ENCODE peak calls at places on chromosomes 7 and 10, in ten cellular contexts. V, B, R, A, J, P, K, S, Z and M are unnamed samples.

GRCh38 chr10:19168584-19168983 is 120.0 kb downstream of the MALRD1 start:
- DNase-seq in V (peak), B (peak), R (peak), A (no peak), J (no peak), P (no peak), K (no peak), S (peak), Z (no peak), M (peak)

GRCh38 chr7:36982749-36983148 is 258.5 kb upstream of the AOAH start:
- DNase-seq in V (no peak), B (no peak), R (no peak), A (no peak), J (no peak), P (no peak), K (no peak), S (no peak), Z (no peak), M (no peak)

GRCh38 chr7:36153571-36154097 is 580 bp downstream of the EEPD1 start:
- DNase-seq in V (no peak), B (no peak), R (no peak), A (peak), J (peak), P (no peak), K (peak), S (peak), Z (peak), M (no peak)

GRCh38 chr7:157502701-157503111 is 165.9 kb downstream of the DNAJB6 start:
- DNase-seq in V (no peak), B (no peak), R (no peak), A (no peak), J (peak), P (no peak), K (peak), S (no peak), Z (no peak), M (no peak)

GRCh38 chr7:42244828-42245227 is 7.8 kb upstream of the GLI3 start:
- DNase-seq in V (peak), B (no peak), R (no peak), A (no peak), J (no peak), P (peak), K (no peak), S (no peak), Z (no peak), M (no peak)

GRCh38 chr7:27128776-27129728 is 1.5 kb downstream of the HOXA4 start:
- DNase-seq in V (no peak), B (peak), R (no peak), A (no peak), J (peak), P (no peak), K (no peak), S (no peak), Z (peak), M (no peak)

GRCh38 chr10:23343591-23344225 is 889 bp downstream of the C10orf67 start:
- DNase-seq in V (no peak), B (peak), R (peak), A (peak), J (peak), P (peak), K (peak), S (peak), Z (no peak), M (peak)

GRCh38 chr10:65675236-65675635 is 1250.6 kb upstream of the LRRTM3 start:
- DNase-seq in V (no peak), B (no peak), R (no peak), A (no peak), J (peak), P (no peak), K (no peak), S (no peak), Z (no peak), M (no peak)

GRCh38 chr10:23695825-23696420 is 257.0 kb downstream of the OTUD1 start:
- DNase-seq in V (no peak), B (peak), R (peak), A (no peak), J (no peak), P (no peak), K (no peak), S (peak), Z (no peak), M (no peak)

GRCh38 chr10:53370347-53370746 is 597.8 kb upstream of the MBL2 start:
- DNase-seq in V (no peak), B (no peak), R (no peak), A (no peak), J (no peak), P (no peak), K (no peak), S (no peak), Z (no peak), M (no peak)

GRCh38 chr7:55050286-55050685 is 31.5 kb downstream of the EGFR start:
- DNase-seq in V (no peak), B (no peak), R (no peak), A (no peak), J (no peak), P (no peak), K (no peak), S (no peak), Z (no peak), M (no peak)
- TF ChIP-seq CTCF in V (no peak), B (no peak), R (no peak), A (no peak), J (no peak), P (no peak), K (no peak), S (no peak), Z (no peak), M (no peak)

GRCh38 chr7:144063710-144064109 is 5.9 kb upstream of the OR2A25 start:
- DNase-seq in V (no peak), B (no peak), R (peak), A (no peak), J (no peak), P (no peak), K (no peak), S (peak), Z (no peak), M (no peak)
- TF ChIP-seq CTCF in V (peak), B (peak), R (peak), A (no peak), J (no peak), P (peak), K (no peak), S (peak), Z (no peak), M (peak)

GRCh38 chr7:51693258-51693657 is 376.6 kb upstream of the COBL start:
- DNase-seq in V (no peak), B (no peak), R (no peak), A (no peak), J (no peak), P (no peak), K (no peak), S (no peak), Z (no peak), M (no peak)
- TF ChIP-seq CTCF in V (no peak), B (no peak), R (no peak), A (no peak), J (no peak), P (no peak), K (no peak), S (no peak), Z (no peak), M (no peak)

GRCh38 chr10:126135177-126135576 is 238.8 kb downstream of the FANK1 start:
- DNase-seq in V (peak), B (no peak), R (peak), A (no peak), J (no peak), P (no peak), K (no peak), S (peak), Z (no peak), M (no peak)
- TF ChIP-seq CTCF in V (peak), B (no peak), R (peak), A (no peak), J (no peak), P (no peak), K (no peak), S (peak), Z (no peak), M (no peak)

DNA sequence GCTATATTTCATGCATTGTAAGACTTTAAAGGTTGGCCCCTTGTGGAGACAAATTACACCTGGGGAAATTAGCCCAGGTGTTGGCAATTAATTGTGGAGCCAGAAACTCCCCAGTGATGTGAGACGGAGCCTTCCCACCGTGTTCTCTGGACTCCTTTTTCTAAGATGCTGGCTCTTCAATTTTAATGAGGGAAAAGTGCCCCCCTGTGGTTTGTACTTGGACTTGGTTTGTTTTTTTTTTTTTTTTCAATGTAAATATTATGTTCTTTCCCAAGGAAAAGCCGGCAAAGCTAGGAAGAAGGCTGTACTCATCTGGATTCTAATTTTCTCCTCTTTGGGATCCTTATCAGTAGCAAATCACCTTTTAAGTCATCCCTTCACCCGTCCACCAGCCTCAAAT is 20.2 kb upstream of the ST8SIA6 start:
- DNase-seq in V (peak), B (no peak), R (no peak), A (no peak), J (no peak), P (no peak), K (no peak), S (no peak), Z (no peak), M (no peak)
- TF ChIP-seq CTCF in V (peak), B (no peak), R (no peak), A (no peak), J (no peak), P (no peak), K (no peak), S (peak), Z (no peak), M (no peak)

GRCh38 chr10:34081948-34082347 is 733.1 kb downstream of the PARD3 start:
- DNase-seq in V (peak), B (no peak), R (peak), A (no peak), J (no peak), P (no peak), K (no peak), S (peak), Z (no peak), M (no peak)
- TF ChIP-seq CTCF in V (peak), B (no peak), R (peak), A (no peak), J (no peak), P (no peak), K (no peak), S (peak), Z (no peak), M (no peak)

GRCh38 chr10:10796774-10797415 is 220.8 kb upstream of the CELF2 start:
- DNase-seq in V (no peak), B (no peak), R (no peak), A (no peak), J (no peak), P (peak), K (no peak), S (peak), Z (no peak), M (no peak)

GRCh38 chr10:10794056-10794455 is 223.6 kb upstream of the CELF2 start:
- DNase-seq in V (no peak), B (no peak), R (no peak), A (no peak), J (no peak), P (peak), K (no peak), S (no peak), Z (no peak), M (no peak)

GRCh38 chr10:10792681-10793080 is 225.0 kb upstream of the CELF2 start:
- DNase-seq in V (peak), B (no peak), R (peak), A (no peak), J (no peak), P (peak), K (no peak), S (peak), Z (no peak), M (no peak)

GRCh38 chr10:10796061-10796773 is 221.5 kb upstream of the CELF2 start:
- DNase-seq in V (peak), B (no peak), R (no peak), A (no peak), J (no peak), P (no peak), K (no peak), S (peak), Z (no peak), M (no peak)

DNA sequence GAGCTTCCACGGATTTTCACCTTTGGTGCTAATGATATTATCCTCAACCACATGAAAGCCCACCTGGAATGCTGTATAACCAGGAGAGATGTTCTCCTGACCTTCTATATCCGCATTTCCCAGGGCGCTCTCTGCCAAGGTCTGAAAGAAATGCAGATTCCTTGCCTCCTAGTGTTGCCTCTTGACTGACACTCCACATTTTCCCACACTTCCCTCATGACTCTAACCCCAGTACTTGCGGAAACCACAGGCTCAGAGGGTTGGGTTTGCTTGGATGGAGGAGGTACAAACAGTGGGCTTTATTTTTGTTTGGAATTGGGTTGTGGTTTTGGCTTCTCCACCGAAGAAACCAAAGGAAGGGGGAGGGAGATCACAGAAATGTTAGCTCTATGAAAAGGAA is 222.9 kb upstream of the CELF2 start:
- DNase-seq in V (no peak), B (no peak), R (no peak), A (no peak), J (peak), P (peak), K (no peak), S (no peak), Z (no peak), M (no peak)
- TF ChIP-seq CTCF in V (no peak), B (no peak), R (no peak), A (no peak), J (no peak), P (no peak), K (no peak), S (no peak), Z (no peak), M (no peak)